ENCODE peak calls at places on chromosomes 3 and 15, in four cellular contexts. F is RWPE1, X is IMR-90, B is nephron progenitor cell. W is an unnamed sample.

GRCh38 chr15:99164119-99164518 is 59.2 kb downstream of the SYNM start:
- DNase-seq in X (no peak), F (no peak), B (no peak), W (no peak)

GRCh38 chr3:60582285-60582684 is 669.0 kb downstream of the FHIT start:
- DNase-seq in X (no peak), F (no peak), B (no peak), W (peak)

GRCh38 chr15:39157902-39158301 is 423.0 kb upstream of the THBS1 start:
- DNase-seq in F (no peak), X (no peak), B (no peak), W (no peak)

GRCh38 chr15:32867313-32867626 is 149.5 kb downstream of the GREM1 start:
- DNase-seq in B (no peak), F (peak), X (peak), W (no peak)

GRCh38 chr15:38554354-38554753 is 10.3 kb downstream of the RASGRP1 start:
- DNase-seq in F (no peak), B (no peak), X (peak), W (no peak)

GRCh38 chr3:48899298-48899697 is 616 bp upstream of the SLC25A20 start:
- DNase-seq in F (no peak), B (no peak), X (no peak), W (no peak)

GRCh38 chr15:41401904-41402267 is 410 bp downstream of the NDUFAF1 start:
- DNase-seq in X (no peak), F (peak), B (no peak), W (no peak)

GRCh38 chr15:59952960-59953359 is 51.2 kb upstream of the FOXB1 start:
- DNase-seq in X (no peak), F (no peak), B (no peak), W (no peak)

GRCh38 chr15:64464271-64465005 is 4.1 kb downstream of the ZNF609 start:
- DNase-seq in B (no peak), X (peak), F (no peak), W (no peak)

GRCh38 chr3:5010706-5011554 is 31.7 kb downstream of the BHLHE40 start:
- DNase-seq in F (no peak), X (peak), B (no peak), W (no peak)

GRCh38 chr3:196932600-196932999 is 9.7 kb downstream of the NCBP2 start:
- DNase-seq in B (no peak), X (no peak), F (no peak), W (no peak)

GRCh38 chr15:93610944-93611343 is 521.9 kb upstream of the RGMA start:
- DNase-seq in X (no peak), B (no peak), F (no peak), W (no peak)

GRCh38 chr3:185764168-185764988 is 60.5 kb downstream of the IGF2BP2 start:
- DNase-seq in B (no peak), F (no peak), X (peak), W (no peak)

GRCh38 chr3:4984511-4984864 is 5.3 kb downstream of the BHLHE40 start:
- DNase-seq in X (peak), B (no peak), F (no peak), W (no peak)

GRCh38 chr15:92869977-92870644 is 30.0 kb upstream of the CHD2 start:
- DNase-seq in F (no peak), X (peak), B (no peak), W (no peak)

DNA sequence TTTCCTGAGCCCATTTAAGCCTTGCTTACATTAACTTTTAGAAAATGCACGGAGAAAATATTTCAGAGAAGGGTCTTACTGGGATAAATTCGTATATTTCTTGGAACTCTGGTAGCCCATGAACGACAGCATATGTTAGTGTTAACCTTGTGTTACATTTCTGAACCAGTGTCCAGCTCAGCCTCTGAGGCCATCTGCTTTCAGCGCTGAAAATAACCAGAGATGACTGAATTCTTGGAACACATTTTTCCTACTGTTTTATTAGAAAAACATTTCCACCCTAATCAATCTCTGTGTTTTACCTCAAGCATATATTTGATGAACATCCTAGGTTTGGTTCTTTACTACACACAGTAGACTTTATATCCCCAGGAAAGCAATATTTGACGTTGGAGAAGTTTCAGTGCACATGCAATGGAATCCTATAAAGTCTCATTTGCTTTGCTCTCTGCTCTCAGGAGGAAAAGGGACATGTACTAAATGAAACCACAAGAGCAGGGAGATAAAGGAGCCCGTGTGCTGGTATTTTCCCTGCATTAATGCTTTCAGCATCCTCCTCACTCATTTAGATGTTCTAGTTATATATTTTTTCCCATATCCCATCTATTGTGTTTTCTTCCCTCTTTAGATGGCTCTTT is 151.8 kb upstream of the KCNMB2 start:
- DNase-seq in X (no peak), B (no peak), F (no peak), W (no peak)
- TF ChIP-seq CTCF in X (no peak), B (no peak), F (no peak), W (no peak)

DNA sequence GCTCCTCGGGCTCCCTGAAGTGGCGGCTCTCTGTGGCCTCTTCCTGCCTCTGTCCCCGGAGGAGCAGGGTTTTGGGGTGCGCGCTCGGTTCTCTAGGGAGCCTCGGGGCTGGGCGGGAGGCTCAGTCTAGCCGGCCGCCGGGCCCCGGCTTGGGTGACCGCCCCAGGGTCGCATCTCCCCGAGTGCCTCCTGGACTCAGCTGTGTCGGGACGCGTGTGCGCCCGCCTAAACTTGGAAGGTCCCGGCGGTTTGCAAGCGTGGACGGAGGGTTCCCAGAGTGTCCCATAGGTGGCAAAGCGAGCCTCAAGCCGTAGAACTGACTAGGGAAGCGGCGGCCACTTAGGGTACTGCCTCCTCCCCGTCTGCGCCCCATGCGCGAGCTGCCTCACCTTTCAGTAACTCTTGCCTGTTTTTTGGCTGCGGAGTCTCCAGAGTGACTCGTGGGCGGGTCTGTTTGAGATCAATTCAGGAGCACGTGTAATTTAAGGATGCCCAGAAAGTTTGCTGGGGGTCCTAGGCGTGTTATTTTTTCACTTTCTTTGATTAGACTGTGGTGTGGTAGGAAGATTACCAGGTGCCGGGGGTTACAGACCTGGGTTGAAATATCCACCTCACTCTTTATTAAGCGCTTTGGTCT is 690 bp downstream of the ACTL6A start:
- DNase-seq in X (peak), B (peak), F (peak), W (peak)
- TF ChIP-seq CTCF in X (peak), B (peak), F (peak), W (no peak)

DNA sequence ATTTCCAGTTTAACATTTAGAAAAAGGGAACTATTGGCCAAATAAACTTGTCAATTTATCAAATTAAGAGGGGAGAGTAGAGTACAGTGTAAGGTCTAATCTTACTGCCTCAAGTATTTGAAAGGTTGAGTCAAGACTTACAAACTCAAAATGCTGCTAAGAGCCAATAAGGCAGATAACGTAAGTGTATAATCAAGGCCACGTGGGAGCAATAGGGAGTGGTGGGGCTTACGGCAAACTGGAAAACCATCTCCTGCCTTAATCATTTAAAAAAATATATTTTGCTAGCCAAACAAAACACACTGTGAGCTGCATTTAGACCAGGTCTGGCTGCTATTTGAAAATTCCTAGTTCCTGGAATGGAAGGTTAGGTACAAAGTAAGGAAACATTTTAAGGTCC is 107.3 kb upstream of the FRMD4B start:
- DNase-seq in X (no peak), F (no peak), B (no peak), W (no peak)
- TF ChIP-seq CTCF in X (no peak), F (no peak), B (no peak), W (no peak)

GRCh38 chr15:77822631-77823230 is 190.0 kb upstream of the LINGO1 start:
- DNase-seq in F (no peak), X (no peak), B (no peak), W (no peak)

GRCh38 chr15:77819271-77819806 is 186.6 kb upstream of the LINGO1 start:
- DNase-seq in X (no peak), B (peak), F (no peak), W (peak)

GRCh38 chr15:77819841-77820728 is 187.4 kb upstream of the LINGO1 start:
- DNase-seq in B (peak), X (no peak), F (peak), W (peak)

GRCh38 chr15:77821959-77822256 is 189.2 kb upstream of the LINGO1 start:
- DNase-seq in X (no peak), F (no peak), B (no peak), W (no peak)

GRCh38 chr15:77821188-77821958 is 188.7 kb upstream of the LINGO1 start:
- DNase-seq in X (peak), F (peak), B (peak), W (peak)
- TF ChIP-seq CTCF in X (peak), F (peak), B (peak), W (peak)

GRCh38 chr3:100896994-100897393 is 96.2 kb downstream of the ABI3BP start:
- DNase-seq in B (no peak), X (no peak), F (no peak), W (no peak)

GRCh38 chr3:100893590-100893989 is 99.6 kb downstream of the ABI3BP start:
- DNase-seq in F (no peak), X (peak), B (peak), W (peak)

GRCh38 chr3:100893108-100893507 is 100.1 kb downstream of the ABI3BP start:
- DNase-seq in B (no peak), X (peak), F (no peak), W (no peak)

GRCh38 chr3:100891827-100892226 is 101.4 kb downstream of the ABI3BP start:
- DNase-seq in X (peak), B (no peak), F (peak), W (no peak)

DNA sequence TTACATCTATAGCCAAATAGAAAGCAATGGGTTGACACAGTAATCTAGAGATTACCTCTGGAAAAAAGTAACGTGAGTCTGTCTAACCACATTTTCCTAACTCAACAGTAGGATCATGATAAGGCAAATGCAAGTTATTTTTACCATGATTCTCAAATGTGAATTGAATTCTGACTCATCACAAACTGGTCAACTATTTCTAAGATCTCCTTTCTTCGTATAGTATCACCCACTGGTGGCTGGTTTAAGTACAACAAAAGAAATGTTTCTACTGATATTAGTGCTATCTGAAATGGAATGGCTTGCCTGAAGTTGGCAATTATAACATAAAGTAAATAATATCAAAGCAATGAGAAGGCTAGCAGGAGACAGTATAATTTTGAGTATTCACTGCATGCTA is 102.2 kb downstream of the ABI3BP start:
- DNase-seq in F (peak), B (no peak), X (peak), W (no peak)
- TF ChIP-seq CTCF in F (no peak), B (no peak), X (peak), W (no peak)

GRCh38 chr3:77320514-77320913 is 280.6 kb downstream of the ROBO2 start:
- DNase-seq in F (no peak), B (peak), X (peak), W (no peak)

GRCh38 chr3:77323616-77324015 is 283.7 kb downstream of the ROBO2 start:
- DNase-seq in X (no peak), F (no peak), B (no peak), W (no peak)

GRCh38 chr3:77321646-77322045 is 281.7 kb downstream of the ROBO2 start:
- DNase-seq in X (no peak), B (no peak), F (no peak), W (no peak)

GRCh38 chr3:77324115-77324514 is 284.2 kb downstream of the ROBO2 start:
- DNase-seq in X (no peak), F (no peak), B (no peak), W (no peak)

GRCh38 chr3:77319711-77320110 is 279.8 kb downstream of the ROBO2 start:
- DNase-seq in F (no peak), B (no peak), X (peak), W (peak)
- TF ChIP-seq CTCF in F (no peak), B (peak), X (peak), W (no peak)

GRCh38 chr15:49366496-49366895 is 56.5 kb upstream of the FGF7 start:
- DNase-seq in X (no peak), B (no peak), F (no peak), W (no peak)

GRCh38 chr15:49372366-49372765 is 50.7 kb upstream of the FGF7 start:
- DNase-seq in X (no peak), B (no peak), F (no peak), W (no peak)

GRCh38 chr15:49370782-49371181 is 52.3 kb upstream of the FGF7 start:
- DNase-seq in X (peak), B (no peak), F (no peak), W (no peak)
- TF ChIP-seq CTCF in X (peak), B (no peak), F (no peak), W (no peak)

GRCh38 chr3:79490165-79491028 is 277.4 kb downstream of the ROBO1 start:
- DNase-seq in B (no peak), F (no peak), X (peak), W (no peak)
- TF ChIP-seq CTCF in B (no peak), F (no peak), X (no peak), W (no peak)

DNA sequence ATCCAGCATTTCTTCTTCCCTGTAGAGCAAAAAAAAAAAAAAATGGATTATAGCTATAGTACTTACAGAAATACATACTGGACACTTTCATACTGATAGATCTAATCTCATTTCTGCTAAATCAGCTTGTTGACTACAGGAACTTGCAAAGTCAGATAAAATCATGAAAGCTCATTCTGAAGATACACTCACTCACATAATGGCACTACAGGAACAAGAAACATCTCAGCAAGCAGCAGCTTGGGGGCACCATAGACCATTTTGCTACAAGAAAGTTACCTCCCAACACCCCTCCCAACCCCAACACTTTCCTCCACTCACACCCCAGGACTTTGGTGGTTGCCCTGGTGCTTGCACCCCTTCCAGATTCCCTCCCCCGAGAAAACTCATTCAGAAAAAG is 4.6 kb downstream of the MYH15 start:
- DNase-seq in X (no peak), B (no peak), F (no peak), W (no peak)
- TF ChIP-seq CTCF in X (no peak), B (no peak), F (no peak), W (no peak)

GRCh38 chr3:171129827-171130226 is 103.3 kb upstream of the SLC2A2 start:
- DNase-seq in B (no peak), X (peak), F (no peak), W (no peak)
- TF ChIP-seq CTCF in B (no peak), X (no peak), F (no peak), W (no peak)

W was measured in endothelial cell.